ENCODE peak calls at places on chromosome 14, in six cellular contexts. One of them, this sample, is unnamed.

GRCh38 chr14:100078997-100079561 is 13.9 kb downstream of the EVL start:
- DNase-seq in transverse colon: peak
- DNase-seq in sigmoid colon: no peak
- DNase-seq in HCT116: no peak
- DNase-seq in upper lobe of left lung: no peak
- DNase-seq in GM23338: peak
- DNase-seq in this sample: peak

GRCh38 chr14:23118506-23119361 is at the start of gene CEBPE:
- DNase-seq in transverse colon: no peak
- DNase-seq in sigmoid colon: peak
- DNase-seq in HCT116: no peak
- DNase-seq in upper lobe of left lung: no peak
- DNase-seq in GM23338: no peak
- DNase-seq in this sample: no peak

GRCh38 chr14:70901218-70901772 is 6.0 kb upstream of the PCNX1 start:
- DNase-seq in transverse colon: no peak
- DNase-seq in sigmoid colon: no peak
- DNase-seq in HCT116: no peak
- DNase-seq in upper lobe of left lung: no peak
- DNase-seq in GM23338: no peak
- DNase-seq in this sample: no peak

GRCh38 chr14:59869381-59870255 is 958 bp downstream of the RTN1 start:
- DNase-seq in transverse colon: no peak
- DNase-seq in sigmoid colon: peak
- DNase-seq in HCT116: no peak
- DNase-seq in upper lobe of left lung: peak
- DNase-seq in GM23338: peak
- DNase-seq in this sample: no peak

GRCh38 chr14:68479247-68479646 is 313.6 kb downstream of the ZFP36L1 start:
- DNase-seq in transverse colon: no peak
- DNase-seq in sigmoid colon: no peak
- DNase-seq in HCT116: no peak
- DNase-seq in upper lobe of left lung: no peak
- DNase-seq in GM23338: no peak
- DNase-seq in this sample: no peak

GRCh38 chr14:98136019-98136418 is 1136.0 kb downstream of the BCL11B start:
- DNase-seq in transverse colon: no peak
- DNase-seq in sigmoid colon: no peak
- DNase-seq in HCT116: no peak
- DNase-seq in upper lobe of left lung: peak
- DNase-seq in GM23338: no peak
- DNase-seq in this sample: no peak

GRCh38 chr14:57089901-57090300 is 178.8 kb downstream of the EXOC5 start:
- DNase-seq in transverse colon: no peak
- DNase-seq in sigmoid colon: no peak
- DNase-seq in HCT116: no peak
- DNase-seq in upper lobe of left lung: no peak
- DNase-seq in GM23338: no peak
- DNase-seq in this sample: no peak

GRCh38 chr14:29927596-29928341 is at the start of gene PRKD1:
- DNase-seq in transverse colon: peak
- DNase-seq in sigmoid colon: peak
- DNase-seq in HCT116: no peak
- DNase-seq in upper lobe of left lung: peak
- DNase-seq in GM23338: peak
- DNase-seq in this sample: no peak

GRCh38 chr14:73723799-73724621 is 9.8 kb upstream of the PNMA1 start:
- DNase-seq in transverse colon: no peak
- DNase-seq in sigmoid colon: peak
- DNase-seq in HCT116: no peak
- DNase-seq in upper lobe of left lung: no peak
- DNase-seq in GM23338: peak
- DNase-seq in this sample: peak

GRCh38 chr14:70709726-70710382 is 68.1 kb downstream of the TTC9 start:
- DNase-seq in transverse colon: no peak
- DNase-seq in sigmoid colon: no peak
- DNase-seq in HCT116: no peak
- DNase-seq in upper lobe of left lung: no peak
- DNase-seq in GM23338: peak
- DNase-seq in this sample: no peak

GRCh38 chr14:21894003-21894897 is 220.6 kb upstream of the OR4E1 start:
- DNase-seq in transverse colon: no peak
- DNase-seq in sigmoid colon: no peak
- DNase-seq in HCT116: no peak
- DNase-seq in upper lobe of left lung: peak
- DNase-seq in GM23338: peak
- DNase-seq in this sample: no peak

GRCh38 chr14:106414464-106414863 is 888.1 kb downstream of the TMEM121 start:
- DNase-seq in transverse colon: no peak
- DNase-seq in sigmoid colon: no peak
- DNase-seq in HCT116: no peak
- DNase-seq in upper lobe of left lung: no peak
- DNase-seq in GM23338: no peak
- DNase-seq in this sample: no peak

GRCh38 chr14:41423503-41423902 is 183.2 kb upstream of the LRFN5 start:
- DNase-seq in transverse colon: no peak
- DNase-seq in sigmoid colon: no peak
- DNase-seq in HCT116: no peak
- DNase-seq in upper lobe of left lung: no peak
- DNase-seq in GM23338: no peak
- DNase-seq in this sample: no peak

GRCh38 chr14:81268016-81268416 is 47.3 kb upstream of the GTF2A1 start:
- DNase-seq in transverse colon: no peak
- DNase-seq in sigmoid colon: no peak
- DNase-seq in HCT116: no peak
- DNase-seq in upper lobe of left lung: no peak
- DNase-seq in GM23338: peak
- DNase-seq in this sample: no peak

GRCh38 chr14:96959992-96960391 is 162.8 kb downstream of the VRK1 start:
- DNase-seq in transverse colon: no peak
- DNase-seq in sigmoid colon: no peak
- DNase-seq in HCT116: no peak
- DNase-seq in upper lobe of left lung: no peak
- DNase-seq in GM23338: no peak
- DNase-seq in this sample: no peak

GRCh38 chr14:98993818-98994217 is 278.2 kb downstream of the BCL11B start:
- DNase-seq in transverse colon: no peak
- DNase-seq in sigmoid colon: no peak
- DNase-seq in HCT116: no peak
- DNase-seq in upper lobe of left lung: no peak
- DNase-seq in GM23338: peak
- DNase-seq in this sample: no peak

GRCh38 chr14:69079188-69079742 is 73.7 kb downstream of the DCAF5 start:
- DNase-seq in transverse colon: no peak
- DNase-seq in sigmoid colon: no peak
- DNase-seq in HCT116: no peak
- DNase-seq in upper lobe of left lung: no peak
- DNase-seq in GM23338: peak
- DNase-seq in this sample: peak

GRCh38 chr14:72404998-72405397 is 472.8 kb downstream of the RGS6 start:
- DNase-seq in transverse colon: no peak
- DNase-seq in sigmoid colon: no peak
- DNase-seq in HCT116: no peak
- DNase-seq in upper lobe of left lung: no peak
- DNase-seq in GM23338: peak
- DNase-seq in this sample: no peak

GRCh38 chr14:71933026-71933587 is 878 bp downstream of the RGS6 start:
- DNase-seq in transverse colon: no peak
- DNase-seq in sigmoid colon: no peak
- DNase-seq in HCT116: no peak
- DNase-seq in upper lobe of left lung: no peak
- DNase-seq in GM23338: peak
- DNase-seq in this sample: no peak

GRCh38 chr14:94936901-94937321 is 167.0 kb upstream of the GSC start:
- DNase-seq in transverse colon: peak
- DNase-seq in sigmoid colon: peak
- DNase-seq in HCT116: no peak
- DNase-seq in upper lobe of left lung: peak
- DNase-seq in GM23338: no peak
- DNase-seq in this sample: no peak

GRCh38 chr14:32129124-32129523 is 52.0 kb downstream of the ARHGAP5 start:
- DNase-seq in transverse colon: no peak
- DNase-seq in sigmoid colon: no peak
- DNase-seq in HCT116: no peak
- DNase-seq in upper lobe of left lung: no peak
- DNase-seq in GM23338: no peak
- DNase-seq in this sample: no peak

GRCh38 chr14:54480830-54481562 is 7.8 kb downstream of the GMFB start:
- DNase-seq in transverse colon: no peak
- DNase-seq in sigmoid colon: no peak
- DNase-seq in HCT116: no peak
- DNase-seq in upper lobe of left lung: no peak
- DNase-seq in GM23338: no peak
- DNase-seq in this sample: no peak

GRCh38 chr14:34693228-34693939 is 21.0 kb downstream of the CFL2 start:
- DNase-seq in transverse colon: peak
- DNase-seq in sigmoid colon: no peak
- DNase-seq in HCT116: peak
- DNase-seq in upper lobe of left lung: no peak
- DNase-seq in GM23338: peak
- DNase-seq in this sample: no peak

GRCh38 chr14:51472881-51473280 is 178.8 kb upstream of the FRMD6 start:
- DNase-seq in transverse colon: no peak
- DNase-seq in sigmoid colon: no peak
- DNase-seq in HCT116: no peak
- DNase-seq in upper lobe of left lung: no peak
- DNase-seq in GM23338: no peak
- DNase-seq in this sample: peak

GRCh38 chr14:99240512-99241313 is 31.3 kb downstream of the BCL11B start:
- DNase-seq in transverse colon: no peak
- DNase-seq in sigmoid colon: no peak
- DNase-seq in HCT116: no peak
- DNase-seq in upper lobe of left lung: no peak
- DNase-seq in GM23338: no peak
- DNase-seq in this sample: no peak

GRCh38 chr14:22336031-22336430 is 253.0 kb downstream of the DAD1 start:
- DNase-seq in transverse colon: no peak
- DNase-seq in sigmoid colon: no peak
- DNase-seq in HCT116: no peak
- DNase-seq in upper lobe of left lung: no peak
- DNase-seq in GM23338: no peak
- DNase-seq in this sample: no peak

GRCh38 chr14:68685419-68686211 is 107.3 kb downstream of the ZFP36L1 start:
- DNase-seq in transverse colon: peak
- DNase-seq in sigmoid colon: peak
- DNase-seq in HCT116: peak
- DNase-seq in upper lobe of left lung: no peak
- DNase-seq in GM23338: no peak
- DNase-seq in this sample: no peak

GRCh38 chr14:29654910-29655590 is 272.6 kb downstream of the PRKD1 start:
- DNase-seq in transverse colon: no peak
- DNase-seq in sigmoid colon: no peak
- DNase-seq in HCT116: no peak
- DNase-seq in upper lobe of left lung: no peak
- DNase-seq in GM23338: no peak
- DNase-seq in this sample: peak

GRCh38 chr14:105300542-105301102 is at the start of gene BRF1:
- DNase-seq in transverse colon: peak
- DNase-seq in sigmoid colon: peak
- DNase-seq in HCT116: peak
- DNase-seq in upper lobe of left lung: peak
- DNase-seq in GM23338: peak
- DNase-seq in this sample: peak

GRCh38 chr14:39265032-39265431 is 31.3 kb downstream of the MIA2 start:
- DNase-seq in transverse colon: no peak
- DNase-seq in sigmoid colon: no peak
- DNase-seq in HCT116: peak
- DNase-seq in upper lobe of left lung: no peak
- DNase-seq in GM23338: no peak
- DNase-seq in this sample: no peak

GRCh38 chr14:55309761-55310365 is 38.6 kb downstream of the FBXO34 start:
- DNase-seq in transverse colon: no peak
- DNase-seq in sigmoid colon: no peak
- DNase-seq in HCT116: no peak
- DNase-seq in upper lobe of left lung: no peak
- DNase-seq in GM23338: no peak
- DNase-seq in this sample: no peak

GRCh38 chr14:61322011-61322798 is 826 bp downstream of the PRKCH start:
- DNase-seq in transverse colon: peak
- DNase-seq in sigmoid colon: peak
- DNase-seq in HCT116: no peak
- DNase-seq in upper lobe of left lung: peak
- DNase-seq in GM23338: peak
- DNase-seq in this sample: no peak
- TF ChIP-seq POLR2AphosphoS5 in transverse colon: no peak
- TF ChIP-seq POLR2AphosphoS5 in sigmoid colon: no peak
- TF ChIP-seq POLR2AphosphoS5 in HCT116: no peak
- TF ChIP-seq POLR2AphosphoS5 in upper lobe of left lung: peak
- TF ChIP-seq POLR2AphosphoS5 in GM23338: no peak
- TF ChIP-seq POLR2AphosphoS5 in this sample: no peak

DNA sequence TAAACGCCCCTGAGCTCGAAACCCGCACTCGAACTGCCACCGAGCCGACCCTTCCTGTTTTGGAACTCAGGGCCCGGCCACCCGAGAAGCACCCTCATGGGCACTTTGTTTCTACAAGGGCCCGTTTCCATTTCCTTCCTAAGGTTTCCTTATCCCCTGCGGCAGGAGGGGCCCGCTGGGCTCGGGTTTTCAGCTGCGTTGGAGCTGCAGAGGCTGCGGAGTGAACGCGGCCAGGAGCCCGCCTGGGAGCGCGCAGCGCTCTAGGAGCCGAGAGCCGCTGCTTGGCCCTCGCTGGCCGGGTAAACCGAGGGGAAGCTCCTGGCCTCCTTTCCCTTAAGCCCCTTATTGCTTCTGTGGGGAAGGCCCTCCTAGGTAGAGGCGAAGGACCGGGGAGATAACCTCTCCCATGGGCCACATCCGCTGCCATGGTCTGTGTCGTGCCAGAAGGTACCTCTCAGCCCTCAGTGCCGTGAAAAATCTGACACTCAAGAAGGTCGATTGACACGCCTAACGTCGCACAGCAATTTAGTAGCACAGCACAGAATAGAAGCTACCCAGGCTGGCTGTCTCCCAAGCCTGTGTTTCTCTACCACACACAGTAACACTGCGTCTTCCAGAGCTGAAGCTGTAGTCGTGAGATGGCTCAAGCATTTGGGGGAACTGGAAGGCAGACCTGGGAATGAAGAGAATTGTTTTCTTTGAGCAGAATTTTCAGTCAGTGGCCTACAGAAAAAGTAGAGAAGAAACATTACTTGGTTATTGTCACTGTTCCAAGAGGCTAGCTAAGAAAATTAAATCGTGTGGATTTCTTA is 12.9 kb upstream of the CALM1 start:
- DNase-seq in transverse colon: peak
- DNase-seq in sigmoid colon: peak
- DNase-seq in HCT116: no peak
- DNase-seq in upper lobe of left lung: peak
- DNase-seq in GM23338: peak
- DNase-seq in this sample: no peak
- TF ChIP-seq POLR2AphosphoS5 in transverse colon: peak
- TF ChIP-seq POLR2AphosphoS5 in sigmoid colon: peak
- TF ChIP-seq POLR2AphosphoS5 in HCT116: no peak
- TF ChIP-seq POLR2AphosphoS5 in upper lobe of left lung: peak
- TF ChIP-seq POLR2AphosphoS5 in GM23338: no peak
- TF ChIP-seq POLR2AphosphoS5 in this sample: no peak

GRCh38 chr14:58533417-58533816 is 104.3 kb upstream of the DACT1 start:
- DNase-seq in transverse colon: no peak
- DNase-seq in sigmoid colon: no peak
- DNase-seq in HCT116: no peak
- DNase-seq in upper lobe of left lung: no peak
- DNase-seq in GM23338: no peak
- DNase-seq in this sample: no peak
- TF ChIP-seq POLR2AphosphoS5 in transverse colon: no peak
- TF ChIP-seq POLR2AphosphoS5 in sigmoid colon: no peak
- TF ChIP-seq POLR2AphosphoS5 in HCT116: no peak
- TF ChIP-seq POLR2AphosphoS5 in upper lobe of left lung: no peak
- TF ChIP-seq POLR2AphosphoS5 in GM23338: no peak
- TF ChIP-seq POLR2AphosphoS5 in this sample: no peak

GRCh38 chr14:89701079-89702043 is 253.2 kb downstream of the EFCAB11 start:
- DNase-seq in transverse colon: peak
- DNase-seq in sigmoid colon: peak
- DNase-seq in HCT116: peak
- DNase-seq in upper lobe of left lung: peak
- DNase-seq in GM23338: peak
- DNase-seq in this sample: no peak
- TF ChIP-seq POLR2AphosphoS5 in transverse colon: peak
- TF ChIP-seq POLR2AphosphoS5 in sigmoid colon: peak
- TF ChIP-seq POLR2AphosphoS5 in HCT116: no peak
- TF ChIP-seq POLR2AphosphoS5 in upper lobe of left lung: peak
- TF ChIP-seq POLR2AphosphoS5 in GM23338: peak
- TF ChIP-seq POLR2AphosphoS5 in this sample: no peak

This sample was measured in SK-N-MC.